ENCODE peak calls at places on chromosomes 3 and 15, in seven cellular contexts. L is RWPE1, C is vagina, F is anterior cingulate cortex, J is GM04504, O is EL, M is NCI-H774. Z is an unnamed sample.
A peak's percentile ranks its signal among the peaks of the same experiment; 100 is the strongest.

GRCh38 chr3:170614214-170614966 is 28.5 kb upstream of the SLC7A14 start:
- DNase-seq in L (peak; percentile 78), C (no peak), F (peak; percentile 28), J (peak; percentile 81), O (peak; percentile 89), M (no peak), Z (peak; percentile 96)

GRCh38 chr3:8423307-8423706 is 78.3 kb upstream of the LMCD1 start:
- DNase-seq in L (no peak), C (no peak), F (no peak), J (no peak), O (no peak), M (no peak), Z (no peak)

GRCh38 chr15:48855501-48856440 is 22.2 kb upstream of the EID1 start:
- DNase-seq in L (peak; percentile 40), C (no peak), F (no peak), J (peak; percentile 30), O (peak; percentile 63), M (no peak), Z (peak; percentile 41)

GRCh38 chr3:53045107-53045783 is 628 bp downstream of the SFMBT1 start:
- DNase-seq in L (peak; percentile 42), C (no peak), F (peak; percentile 20), J (no peak), O (peak; percentile 60), M (no peak), Z (no peak)

GRCh38 chr3:69409831-69410230 is 23.9 kb upstream of the FRMD4B start:
- DNase-seq in L (no peak), C (no peak), F (no peak), J (no peak), O (no peak), M (no peak), Z (no peak)

GRCh38 chr3:171349392-171349791 is 110.8 kb downstream of the TNIK start:
- DNase-seq in L (no peak), C (no peak), F (no peak), J (peak; percentile 35), O (peak; percentile 86), M (no peak), Z (peak; percentile 55)

GRCh38 chr3:30659270-30660127 is 53.1 kb downstream of the TGFBR2 start:
- DNase-seq in L (peak; percentile 66), C (no peak), F (no peak), J (peak; percentile 88), O (peak; percentile 95), M (no peak), Z (peak; percentile 98)

GRCh38 chr3:27610800-27611199 is 111.3 kb downstream of the EOMES start:
- DNase-seq in L (no peak), C (no peak), F (no peak), J (no peak), O (no peak), M (no peak), Z (no peak)

GRCh38 chr15:51172190-51172589 is 77.5 kb upstream of the TNFAIP8L3 start:
- DNase-seq in L (no peak), C (no peak), F (no peak), J (no peak), O (peak; percentile 11), M (no peak), Z (no peak)

GRCh38 chr15:92822216-92823144 is 77.6 kb upstream of the CHD2 start:
- DNase-seq in L (no peak), C (no peak), F (no peak), J (no peak), O (no peak), M (no peak), Z (no peak)

GRCh38 chr15:81271761-81272644 is 51.9 kb downstream of the STARD5 start:
- DNase-seq in L (no peak), C (no peak), F (no peak), J (no peak), O (no peak), M (no peak), Z (no peak)